ENCODE peak calls at places on chromosomes 1 and 21, in eight cellular contexts. Y, G, T, I, K, U, Z and F are unnamed samples.

GRCh38 chr21:46599251-46599572 is 5.7 kb downstream of the S100B start:
- DNase-seq in Z (no peak), Y (no peak), I (peak; percentile 94), T (peak; percentile 66), K (no peak), U (no peak), G (no peak), F (no peak)

GRCh38 chr21:26177187-26177586 is 6.6 kb upstream of the APP start:
- DNase-seq in T (no peak), G (no peak), K (no peak), Y (no peak), Z (no peak), U (no peak), I (peak; percentile 62), F (no peak)

GRCh38 chr1:177190308-177190970 is 19.7 kb downstream of the BRINP2 start:
- DNase-seq in K (no peak), T (no peak), Y (no peak), G (no peak), U (no peak), Z (no peak), I (no peak), F (no peak)

GRCh38 chr21:38460171-38460742 is 38.0 kb downstream of the ERG start:
- DNase-seq in Y (no peak), G (no peak), T (no peak), U (no peak), Z (no peak), I (peak; percentile 90), K (no peak), F (no peak)

GRCh38 chr1:8182034-8182761 is 135.7 kb upstream of the SLC45A1 start:
- DNase-seq in Y (no peak), Z (no peak), U (no peak), T (no peak), I (peak; percentile 93), K (peak; percentile 60), G (no peak), F (peak; percentile 10)

GRCh38 chr1:53332833-53333232 is 5.0 kb upstream of the LRP8 start:
- DNase-seq in I (no peak), Z (no peak), U (no peak), G (peak; percentile 12), Y (no peak), K (no peak), T (no peak), F (peak; percentile 13)

GRCh38 chr1:77271851-77272250 is 10.0 kb upstream of the AK5 start:
- DNase-seq in Y (no peak), T (no peak), G (no peak), I (peak; percentile 64), Z (no peak), K (no peak), U (no peak), F (no peak)

GRCh38 chr1:156406229-156406628 is 37.2 kb downstream of the RHBG start:
- DNase-seq in G (no peak), I (no peak), Z (no peak), Y (no peak), U (no peak), T (no peak), K (no peak), F (no peak)

GRCh38 chr1:30715216-30715615 is 8.2 kb downstream of the MATN1 start:
- DNase-seq in T (no peak), G (no peak), I (no peak), K (no peak), Z (no peak), Y (no peak), U (no peak), F (no peak)

GRCh38 chr21:29333355-29333746 is 34.6 kb downstream of the BACH1 start:
- DNase-seq in T (no peak), Z (no peak), U (no peak), G (no peak), Y (no peak), K (no peak), I (no peak), F (no peak)

GRCh38 chr21:29332461-29333354 is 34.0 kb downstream of the BACH1 start:
- DNase-seq in U (no peak), G (no peak), Z (peak; percentile 64), Y (no peak), T (no peak), I (peak; percentile 83), K (no peak), F (no peak)

GRCh38 chr21:29326914-29327554 is 28.3 kb downstream of the BACH1 start:
- DNase-seq in U (no peak), Y (no peak), G (no peak), T (no peak), I (no peak), K (no peak), Z (no peak), F (no peak)

GRCh38 chr21:29334717-29335428 is 36.2 kb downstream of the BACH1 start:
- DNase-seq in U (no peak), Z (no peak), G (no peak), I (peak; percentile 94), T (no peak), Y (no peak), K (no peak), F (no peak)

GRCh38 chr21:29330797-29331196 is 32.1 kb downstream of the BACH1 start:
- DNase-seq in K (no peak), Z (no peak), T (no peak), G (no peak), U (no peak), Y (no peak), I (no peak), F (no peak)
- H3K4me1 ChIP-seq in K (peaks cover 6% of the 10 kb centered on the region), Z (peaks cover 18% of the 10 kb centered on the region), T (no peaks in the 10 kb centered on the region), G (no peaks in the 10 kb centered on the region), U (peaks cover 1% of the 10 kb centered on the region), Y (no peaks in the 10 kb centered on the region), I (peaks cover 23% of the 10 kb centered on the region), F (no peaks in the 10 kb centered on the region)

GRCh38 chr21:44626673-44627143 is at the start of gene KRTAP10-9:
- DNase-seq in U (no peak), K (no peak), Y (no peak), T (no peak), I (no peak), Z (no peak), G (no peak), F (no peak)

GRCh38 chr21:44626262-44626661 is 631 bp upstream of the KRTAP10-9 start:
- DNase-seq in Y (no peak), K (no peak), G (no peak), U (no peak), I (no peak), T (no peak), Z (no peak), F (no peak)

GRCh38 chr21:44628707-44629391 is 2.0 kb downstream of the KRTAP10-9 start:
- DNase-seq in G (no peak), Y (no peak), I (no peak), T (no peak), Z (no peak), K (no peak), U (no peak), F (no peak)

GRCh38 chr21:44623575-44623974 is 3.3 kb upstream of the KRTAP10-9 start:
- DNase-seq in I (no peak), U (no peak), K (no peak), Z (no peak), Y (no peak), G (no peak), T (no peak), F (no peak)

GRCh38 chr21:44625756-44626155 is 1.1 kb upstream of the KRTAP10-9 start:
- DNase-seq in I (no peak), K (no peak), Z (no peak), T (no peak), U (no peak), Y (no peak), G (no peak), F (no peak)
- H3K9me3 ChIP-seq in I (no peaks in the 10 kb centered on the region), K (peaks cover 9% of the 10 kb centered on the region), Z (peaks cover 22% of the 10 kb centered on the region), T (peaks cover 13% of the 10 kb centered on the region), U (peaks cover 5% of the 10 kb centered on the region), Y (no peaks in the 10 kb centered on the region), G (no peaks in the 10 kb centered on the region), F (no peaks in the 10 kb centered on the region)

GRCh38 chr1:46411010-46411405 is 16.9 kb downstream of the FAAH start:
- DNase-seq in T (no peak), U (no peak), K (peak; percentile 28), G (no peak), I (no peak), Y (no peak), Z (no peak), F (no peak)

GRCh38 chr1:46412853-46413595 is 18.9 kb downstream of the FAAH start:
- DNase-seq in G (no peak), T (no peak), Z (no peak), Y (no peak), U (no peak), K (peak; percentile 36), I (no peak), F (no peak)

GRCh38 chr1:46415514-46415913 is 21.4 kb downstream of the FAAH start:
- DNase-seq in K (no peak), U (no peak), I (no peak), G (no peak), T (no peak), Y (no peak), Z (no peak), F (peak; percentile 36)

GRCh38 chr1:46411601-46412341 is 17.7 kb downstream of the FAAH start:
- DNase-seq in U (no peak), I (no peak), K (no peak), Y (no peak), Z (no peak), G (peak; percentile 90), T (peak; percentile 30), F (no peak)

GRCh38 chr1:46413596-46413985 is 19.5 kb downstream of the FAAH start:
- DNase-seq in U (no peak), T (peak; percentile 40), Z (peak; percentile 47), Y (no peak), G (peak; percentile 73), I (no peak), K (peak; percentile 36), F (peak; percentile 52)
- TF ChIP-seq CTCF in U (no peak), T (peak; percentile 44), Z (peak; percentile 37), Y (no peak), G (peak; percentile 56), I (peak; percentile 39), K (no peak), F (no peak)

GRCh38 chr1:193944454-193944853 is 758.0 kb upstream of the B3GALT2 start:
- DNase-seq in K (no peak), Z (no peak), U (no peak), T (no peak), G (no peak), Y (no peak), I (no peak), F (no peak)

GRCh38 chr1:193937308-193937707 is 750.9 kb upstream of the B3GALT2 start:
- DNase-seq in K (no peak), Z (no peak), T (no peak), U (no peak), G (no peak), I (no peak), Y (no peak), F (no peak)

GRCh38 chr1:193940176-193940575 is 753.8 kb upstream of the B3GALT2 start:
- DNase-seq in Y (no peak), G (no peak), K (no peak), I (no peak), Z (no peak), T (no peak), U (no peak), F (no peak)

DNA sequence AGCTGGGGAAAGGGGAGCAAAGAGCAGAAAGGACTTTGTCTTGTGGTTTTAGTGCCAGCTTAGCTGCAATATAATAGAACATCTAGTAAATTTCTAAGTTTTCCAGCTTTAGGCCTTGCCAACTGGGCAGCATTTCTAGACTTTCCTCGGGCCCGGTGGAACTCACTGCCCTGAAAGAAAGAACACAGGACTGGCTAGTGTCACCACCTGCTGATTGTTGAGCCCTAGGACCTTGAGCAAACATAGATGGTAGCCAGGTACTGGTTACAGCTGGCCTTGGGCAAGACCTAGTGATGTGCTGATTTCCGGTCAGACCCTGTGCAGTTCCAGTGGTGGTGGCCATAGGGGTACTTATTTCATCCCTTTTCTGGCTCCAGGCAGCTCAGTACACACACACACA is 753.2 kb upstream of the B3GALT2 start:
- DNase-seq in Z (no peak), I (no peak), G (no peak), K (no peak), T (no peak), Y (no peak), U (no peak), F (no peak)
- H3K4me1 ChIP-seq in Z (no peaks in the 10 kb centered on the region), I (no peaks in the 10 kb centered on the region), G (no peaks in the 10 kb centered on the region), K (no peaks in the 10 kb centered on the region), T (no peaks in the 10 kb centered on the region), Y (no peaks in the 10 kb centered on the region), U (no peaks in the 10 kb centered on the region), F (no peaks in the 10 kb centered on the region)